ENCODE peak calls at places on chromosomes 11 and 22, in seven cellular contexts. D, R, A, O, T, M and C are unnamed samples.

GRCh38 chr22:46091277-46091977 is 58.9 kb upstream of the PPARA start:
- DNase-seq in D (no peak), R (no peak), A (no peak), O (no peak), T (no peak), M (no peak), C (no peak)

GRCh38 chr11:61690706-61691377 is 10.7 kb downstream of the DAGLA start:
- DNase-seq in D (no peak), R (no peak), A (no peak), O (no peak), T (peak; percentile 80), M (no peak), C (no peak)

GRCh38 chr22:19317865-19318264 is 26.3 kb upstream of the CLTCL1 start:
- DNase-seq in D (no peak), R (no peak), A (no peak), O (no peak), T (no peak), M (no peak), C (no peak)

GRCh38 chr22:47056361-47056760 is 293.9 kb downstream of the TBC1D22A start:
- DNase-seq in D (no peak), R (no peak), A (no peak), O (no peak), T (no peak), M (peak; percentile 71), C (no peak)

GRCh38 chr11:125903753-125904659 is at the start of gene DDX25:
- DNase-seq in D (no peak), R (no peak), A (peak; percentile 89), O (peak; percentile 66), T (no peak), M (no peak), C (no peak)

GRCh38 chr11:114099392-114100178 is 40.1 kb downstream of the ZBTB16 start:
- DNase-seq in D (no peak), R (no peak), A (no peak), O (no peak), T (no peak), M (no peak), C (no peak)

GRCh38 chr11:132032555-132032954 is 662.1 kb downstream of the NTM start:
- DNase-seq in D (no peak), R (no peak), A (no peak), O (no peak), T (no peak), M (peak; percentile 89), C (no peak)

GRCh38 chr22:29032584-29032983 is 29.0 kb downstream of the C22orf31 start:
- DNase-seq in D (no peak), R (no peak), A (no peak), O (no peak), T (no peak), M (no peak), C (no peak)

GRCh38 chr11:100830978-100831732 is 144.1 kb downstream of the ARHGAP42 start:
- DNase-seq in D (no peak), R (no peak), A (no peak), O (no peak), T (no peak), M (no peak), C (no peak)

GRCh38 chr11:20154381-20154780 is 5.9 kb downstream of the DBX1 start:
- DNase-seq in D (no peak), R (no peak), A (peak; percentile 47), O (no peak), T (no peak), M (peak; percentile 91), C (no peak)

GRCh38 chr11:102420547-102420946 is 32.0 kb downstream of the TMEM123 start:
- DNase-seq in D (no peak), R (no peak), A (no peak), O (no peak), T (no peak), M (no peak), C (no peak)

GRCh38 chr11:68470304-68470811 is 9.8 kb downstream of the PPP6R3 start:
- DNase-seq in D (no peak), R (no peak), A (no peak), O (no peak), T (no peak), M (no peak), C (no peak)

GRCh38 chr11:83046626-83047172 is 25.0 kb downstream of the RAB30 start:
- DNase-seq in D (no peak), R (no peak), A (no peak), O (no peak), T (no peak), M (no peak), C (no peak)

GRCh38 chr11:23789938-23790371 is 706.9 kb upstream of the LUZP2 start:
- DNase-seq in D (no peak), R (no peak), A (no peak), O (no peak), T (peak; percentile 68), M (no peak), C (no peak)

GRCh38 chr11:131109256-131109655 is 193.0 kb upstream of the SNX19 start:
- DNase-seq in D (no peak), R (no peak), A (no peak), O (no peak), T (no peak), M (no peak), C (no peak)

GRCh38 chr11:70604630-70605520 is 206.5 kb downstream of the CTTN start:
- DNase-seq in D (no peak), R (no peak), A (no peak), O (no peak), T (no peak), M (peak; percentile 93), C (no peak)

GRCh38 chr22:28051787-28052356 is 132.8 kb upstream of the PITPNB start:
- DNase-seq in D (peak; percentile 29), R (no peak), A (peak; percentile 94), O (peak; percentile 89), T (peak; percentile 58), M (peak; percentile 53), C (peak; percentile 44)

GRCh38 chr11:13277719-13278619 is at the start of gene BMAL1:
- DNase-seq in D (no peak), R (peak; percentile 37), A (peak; percentile 77), O (peak; percentile 67), T (peak; percentile 76), M (peak; percentile 84), C (peak; percentile 30)

GRCh38 chr22:46421272-46421671 is 85.8 kb downstream of the TRMU start:
- DNase-seq in D (no peak), R (no peak), A (no peak), O (no peak), T (no peak), M (no peak), C (no peak)

GRCh38 chr11:11231763-11232162 is 121.3 kb downstream of the CSNK2A3 start:
- DNase-seq in D (no peak), R (no peak), A (no peak), O (no peak), T (no peak), M (no peak), C (no peak)

GRCh38 chr11:8356731-8357504 is 93.2 kb upstream of the LMO1 start:
- DNase-seq in D (no peak), R (no peak), A (no peak), O (no peak), T (no peak), M (peak; percentile 78), C (no peak)

GRCh38 chr11:106409201-106409600 is 331.7 kb downstream of the AASDHPPT start:
- DNase-seq in D (no peak), R (no peak), A (no peak), O (no peak), T (no peak), M (no peak), C (no peak)

GRCh38 chr11:96260067-96260511 is 82.9 kb downstream of the MAML2 start:
- DNase-seq in D (no peak), R (no peak), A (no peak), O (no peak), T (peak; percentile 24), M (no peak), C (no peak)

GRCh38 chr11:96260526-96260925 is 82.5 kb downstream of the MAML2 start:
- DNase-seq in D (no peak), R (no peak), A (no peak), O (no peak), T (no peak), M (no peak), C (no peak)

GRCh38 chr11:96257036-96257435 is 86.0 kb downstream of the MAML2 start:
- DNase-seq in D (no peak), R (no peak), A (no peak), O (no peak), T (no peak), M (no peak), C (no peak)

GRCh38 chr11:96257972-96258951 is 84.7 kb downstream of the MAML2 start:
- DNase-seq in D (no peak), R (peak; percentile 44), A (no peak), O (no peak), T (no peak), M (no peak), C (no peak)

GRCh38 chr11:96259053-96259837 is 83.8 kb downstream of the MAML2 start:
- DNase-seq in D (no peak), R (no peak), A (no peak), O (no peak), T (peak; percentile 40), M (no peak), C (no peak)
- H3K27ac ChIP-seq in D (no peak overlapping the region), R (peak overlapping the region; percentile 91), A (no peak overlapping the region), O (no peak overlapping the region), T (peak overlapping the region; percentile 67), M (peak overlapping the region; percentile 35), C (peak overlapping the region; percentile 25)

GRCh38 chr11:6403539-6403938 is 13.3 kb downstream of the SMPD1 start:
- DNase-seq in D (no peak), R (no peak), A (no peak), O (no peak), T (no peak), M (no peak), C (no peak)

GRCh38 chr11:6405039-6405667 is 13.7 kb downstream of the APBB1 start:
- DNase-seq in D (no peak), R (no peak), A (peak; percentile 85), O (peak; percentile 92), T (no peak), M (peak; percentile 68), C (no peak)

GRCh38 chr11:6406370-6406769 is 12.5 kb downstream of the APBB1 start:
- DNase-seq in D (no peak), R (no peak), A (no peak), O (no peak), T (no peak), M (no peak), C (no peak)

GRCh38 chr11:6404341-6405038 is 14.2 kb downstream of the SMPD1 start:
- DNase-seq in D (no peak), R (peak; percentile 31), A (no peak), O (no peak), T (no peak), M (no peak), C (no peak)

GRCh38 chr11:6405837-6406236 is 13.1 kb downstream of the APBB1 start:
- DNase-seq in D (no peak), R (no peak), A (no peak), O (no peak), T (no peak), M (no peak), C (no peak)
- H3K27ac ChIP-seq in D (no peak overlapping the region), R (peak overlapping the region; percentile 91), A (no peak overlapping the region), O (no peak overlapping the region), T (no peak overlapping the region), M (no peak overlapping the region), C (no peak overlapping the region)

GRCh38 chr11:128547946-128548654 is 39.3 kb downstream of the ETS1 start:
- DNase-seq in D (no peak), R (no peak), A (no peak), O (no peak), T (no peak), M (no peak), C (no peak)
- H3K27ac ChIP-seq in D (no peak overlapping the region), R (peak overlapping the region; percentile 58), A (no peak overlapping the region), O (no peak overlapping the region), T (peak overlapping the region; percentile 58), M (peak overlapping the region; percentile 15), C (peak overlapping the region; percentile 34)

GRCh38 chr11:76152741-76153608 is 53.3 kb downstream of the WNT11 start:
- DNase-seq in D (no peak), R (no peak), A (peak; percentile 63), O (no peak), T (no peak), M (peak; percentile 79), C (no peak)
- H3K27ac ChIP-seq in D (no peak overlapping the region), R (no peak overlapping the region), A (no peak overlapping the region), O (no peak overlapping the region), T (no peak overlapping the region), M (no peak overlapping the region), C (no peak overlapping the region)